ENCODE peak calls at places on chromosomes 4 and X, in nine cellular contexts. Z is gastrocnemius medialis, W is KG1, E is NCI-H460, X is left cardiac atrium, D is prostate gland, P is hepatic stellate cell, L is uterus, C is H54. B is an unnamed sample.

GRCh38 chr4:54872246-54872645 is 214.5 kb downstream of the KIT start:
- DNase-seq in D (no peak), E (no peak), X (no peak), C (no peak), W (no peak), P (no peak), Z (no peak), L (no peak), B (no peak)

GRCh38 chr4:145861331-145862318 is 77.0 kb downstream of the ZNF827 start:
- DNase-seq in P (no peak), C (no peak), W (no peak), D (no peak), L (no peak), X (no peak), E (no peak), Z (no peak), B (no peak)

GRCh38 chr4:100644150-100644549 is 126.3 kb upstream of the EMCN start:
- DNase-seq in D (no peak), L (no peak), E (no peak), C (no peak), X (no peak), W (no peak), P (no peak), Z (no peak), B (no peak)

GRCh38 chrX:17826609-17827496 is 34.2 kb downstream of the RAI2 start:
- DNase-seq in L (no peak), P (no peak), D (no peak), X (no peak), W (no peak), E (no peak), C (no peak), Z (no peak), B (no peak)

GRCh38 chrX:110706446-110706845 is 89.2 kb downstream of the CHRDL1 start:
- DNase-seq in X (no peak), L (no peak), W (no peak), P (no peak), D (no peak), Z (no peak), E (no peak), C (no peak), B (no peak)

GRCh38 chrX:152926279-152926678 is 28.4 kb downstream of the ZNF185 start:
- DNase-seq in L (peak; percentile 72), P (peak; percentile 64), D (peak; percentile 52), Z (no peak), E (peak; percentile 64), C (peak; percentile 75), W (peak; percentile 41), X (no peak), B (peak; percentile 48)

GRCh38 chr4:23930750-23931488 is 41.1 kb upstream of the PPARGC1A start:
- DNase-seq in W (no peak), E (no peak), X (peak; percentile 82), Z (peak; percentile 97), P (no peak), D (peak; percentile 24), C (no peak), L (peak; percentile 26), B (no peak)

GRCh38 chrX:119512145-119512800 is 44.0 kb downstream of the SLC25A5 start:
- DNase-seq in E (peak; percentile 78), C (peak; percentile 66), D (peak; percentile 60), W (no peak), X (peak; percentile 39), L (peak; percentile 17), Z (peak; percentile 7), P (peak; percentile 71), B (peak; percentile 17)

GRCh38 chr4:2138846-2139500 is 79.8 kb downstream of the NAT8L start:
- DNase-seq in L (no peak), D (no peak), C (no peak), X (no peak), Z (no peak), E (no peak), P (no peak), W (no peak), B (no peak)

GRCh38 chr4:95450294-95450693 is 98.5 kb downstream of the UNC5C start:
- DNase-seq in P (no peak), E (no peak), W (no peak), C (no peak), X (no peak), L (no peak), Z (no peak), D (no peak), B (no peak)

GRCh38 chrX:111445485-111445884 is 33.5 kb upstream of the DCX start:
- DNase-seq in L (no peak), P (peak; percentile 0), E (peak; percentile 49), Z (no peak), D (no peak), C (no peak), X (no peak), W (no peak), B (peak; percentile 41)

GRCh38 chrX:127943570-127943969 is 108.6 kb downstream of the ACTRT1 start:
- DNase-seq in C (no peak), P (no peak), E (no peak), L (no peak), Z (no peak), D (no peak), X (no peak), W (no peak), B (no peak)

GRCh38 chrX:20967725-20968124 is 406.5 kb upstream of the CNKSR2 start:
- DNase-seq in E (no peak), L (no peak), Z (no peak), W (no peak), C (no peak), P (no peak), D (no peak), X (no peak), B (no peak)

GRCh38 chr4:78864405-78865024 is 74.7 kb downstream of the PAQR3 start:
- DNase-seq in X (no peak), C (no peak), P (peak; percentile 6), L (no peak), E (peak; percentile 62), Z (no peak), D (peak; percentile 47), W (peak; percentile 45), B (peak; percentile 13)

GRCh38 chr4:41360911-41361830 is 104.4 kb downstream of the UCHL1 start:
- DNase-seq in Z (peak; percentile 35), X (peak; percentile 48), L (peak; percentile 20), C (peak; percentile 32), D (peak; percentile 63), P (peak; percentile 10), E (no peak), W (no peak), B (no peak)

GRCh38 chr4:105453550-105454201 is 20.2 kb downstream of the PPA2 start:
- DNase-seq in D (no peak), Z (no peak), W (no peak), L (no peak), E (no peak), P (no peak), X (no peak), C (no peak), B (no peak)

GRCh38 chr4:147546341-147546740 is 65.4 kb downstream of the EDNRA start:
- DNase-seq in P (peak; percentile 72), C (no peak), L (no peak), E (peak; percentile 30), W (no peak), D (no peak), Z (no peak), X (no peak), B (no peak)

GRCh38 chr4:98181815-98182214 is 38.5 kb upstream of the STPG2 start:
- DNase-seq in W (no peak), P (peak; percentile 17), D (no peak), C (peak; percentile 18), E (peak; percentile 0), L (no peak), X (no peak), Z (no peak), B (no peak)

GRCh38 chr4:74369860-74370259 is 4.9 kb downstream of the EREG start:
- DNase-seq in W (no peak), Z (no peak), D (no peak), L (no peak), X (no peak), E (no peak), C (no peak), P (no peak), B (no peak)

GRCh38 chrX:28946846-28947245 is 359.6 kb downstream of the IL1RAPL1 start:
- DNase-seq in Z (no peak), C (no peak), E (no peak), D (no peak), X (no peak), W (no peak), L (no peak), P (no peak), B (no peak)

GRCh38 chrX:19810809-19811208 is 76.6 kb downstream of the SH3KBP1 start:
- DNase-seq in X (no peak), L (no peak), E (no peak), W (no peak), D (no peak), P (no peak), C (no peak), Z (no peak), B (no peak)

GRCh38 chr4:19025031-19025430 is 1003.5 kb upstream of the LCORL start:
- DNase-seq in X (no peak), L (no peak), P (no peak), E (no peak), C (no peak), Z (no peak), D (no peak), W (no peak), B (no peak)

GRCh38 chrX:65528705-65529340 is 5.8 kb downstream of the LAS1L start:
- DNase-seq in P (peak; percentile 67), C (peak; percentile 27), Z (peak; percentile 2), W (peak; percentile 2), E (peak; percentile 36), L (peak; percentile 47), X (peak; percentile 35), D (peak; percentile 7), B (peak; percentile 2)

GRCh38 chr4:143375326-143376073 is 38.8 kb downstream of the GAB1 start:
- DNase-seq in P (no peak), E (no peak), Z (no peak), L (no peak), D (no peak), C (no peak), W (peak; percentile 37), X (no peak), B (no peak)

GRCh38 chrX:37998586-37999267 is 7.6 kb upstream of the SYTL5 start:
- DNase-seq in X (no peak), C (peak; percentile 5), D (no peak), Z (no peak), E (peak; percentile 11), P (peak; percentile 58), L (no peak), W (no peak), B (peak; percentile 37)

GRCh38 chrX:23898412-23898959 is 9.3 kb downstream of the APOO start:
- DNase-seq in E (peak; percentile 55), C (no peak), L (no peak), Z (no peak), D (no peak), X (no peak), W (no peak), P (no peak), B (no peak)

GRCh38 chr4:17934286-17934685 is 87.3 kb downstream of the LCORL start:
- DNase-seq in P (no peak), E (no peak), W (no peak), X (no peak), C (no peak), D (no peak), Z (no peak), L (no peak), B (no peak)

GRCh38 chr4:56049428-56050212 is 100.9 kb downstream of the CEP135 start:
- DNase-seq in X (peak; percentile 24), C (no peak), D (no peak), W (peak; percentile 52), L (no peak), Z (no peak), P (peak; percentile 7), E (peak; percentile 14), B (peak; percentile 3)

GRCh38 chr4:21885241-21885640 is 63.3 kb downstream of the KCNIP4 start:
- DNase-seq in C (no peak), D (no peak), W (no peak), L (no peak), X (no peak), P (no peak), Z (no peak), E (no peak), B (no peak)

GRCh38 chr4:19266566-19266965 is 985.1 kb upstream of the SLIT2 start:
- DNase-seq in W (no peak), D (no peak), L (no peak), X (no peak), E (no peak), P (peak; percentile 6), Z (no peak), C (no peak), B (no peak)

GRCh38 chr4:119570401-119570800 is 58.2 kb downstream of the PDE5A start:
- DNase-seq in D (no peak), E (no peak), Z (no peak), C (no peak), P (peak; percentile 24), L (no peak), W (no peak), X (no peak), B (no peak)

B was measured in NCI-H2107.